ENCODE peak calls at places on chromosomes 3 and 15, in ten cellular contexts. One of them, this sample, is unnamed.
A peak's percentile ranks its signal among the peaks of the same experiment; 100 is the strongest.

GRCh38 chr3:79521221-79521848 is 246.5 kb downstream of the ROBO1 start:
- DNase-seq in fibroblast of lung: peak; percentile 57
- DNase-seq in IMR-90: peak; percentile 32
- DNase-seq in colonic mucosa: no peak
- DNase-seq in mesenchymal stem cell: peak; percentile 40
- DNase-seq in neural progenitor cell: peak; percentile 63
- DNase-seq in GM23248: peak; percentile 50
- DNase-seq in MM.1S: peak; percentile 65
- DNase-seq in kidney: no peak
- DNase-seq in neuronal stem cell: peak; percentile 48
- DNase-seq in this sample: no peak

GRCh38 chr3:89038864-89039263 is 68.6 kb upstream of the EPHA3 start:
- DNase-seq in fibroblast of lung: no peak
- DNase-seq in IMR-90: no peak
- DNase-seq in colonic mucosa: no peak
- DNase-seq in mesenchymal stem cell: no peak
- DNase-seq in neural progenitor cell: no peak
- DNase-seq in GM23248: no peak
- DNase-seq in MM.1S: no peak
- DNase-seq in kidney: no peak
- DNase-seq in neuronal stem cell: no peak
- DNase-seq in this sample: no peak

GRCh38 chr3:104763007-104763406 is 603.7 kb upstream of the ALCAM start:
- DNase-seq in fibroblast of lung: peak; percentile 44
- DNase-seq in IMR-90: peak; percentile 44
- DNase-seq in colonic mucosa: no peak
- DNase-seq in mesenchymal stem cell: peak; percentile 19
- DNase-seq in neural progenitor cell: no peak
- DNase-seq in GM23248: peak; percentile 4
- DNase-seq in MM.1S: no peak
- DNase-seq in kidney: no peak
- DNase-seq in neuronal stem cell: peak; percentile 5
- DNase-seq in this sample: peak; percentile 94

GRCh38 chr3:11653298-11654055 is 9.8 kb upstream of the VGLL4 start:
- DNase-seq in fibroblast of lung: no peak
- DNase-seq in IMR-90: no peak
- DNase-seq in colonic mucosa: no peak
- DNase-seq in mesenchymal stem cell: no peak
- DNase-seq in neural progenitor cell: peak; percentile 40
- DNase-seq in GM23248: no peak
- DNase-seq in MM.1S: no peak
- DNase-seq in kidney: no peak
- DNase-seq in neuronal stem cell: no peak
- DNase-seq in this sample: no peak

GRCh38 chr3:13019243-13019701 is 54.0 kb downstream of the IQSEC1 start:
- DNase-seq in fibroblast of lung: peak; percentile 83
- DNase-seq in IMR-90: peak; percentile 76
- DNase-seq in colonic mucosa: no peak
- DNase-seq in mesenchymal stem cell: peak; percentile 90
- DNase-seq in neural progenitor cell: peak; percentile 91
- DNase-seq in GM23248: peak; percentile 83
- DNase-seq in MM.1S: peak; percentile 60
- DNase-seq in kidney: peak; percentile 59
- DNase-seq in neuronal stem cell: peak; percentile 71
- DNase-seq in this sample: no peak

GRCh38 chr15:25391971-25392733 is 46.7 kb downstream of the UBE3A start:
- DNase-seq in fibroblast of lung: peak; percentile 67
- DNase-seq in IMR-90: peak; percentile 83
- DNase-seq in colonic mucosa: no peak
- DNase-seq in mesenchymal stem cell: peak; percentile 59
- DNase-seq in neural progenitor cell: no peak
- DNase-seq in GM23248: peak; percentile 92
- DNase-seq in MM.1S: no peak
- DNase-seq in kidney: no peak
- DNase-seq in neuronal stem cell: no peak
- DNase-seq in this sample: no peak

GRCh38 chr3:72996473-72997333 is at the start of gene PPP4R2:
- DNase-seq in fibroblast of lung: peak; percentile 85
- DNase-seq in IMR-90: peak; percentile 88
- DNase-seq in colonic mucosa: peak; percentile 88
- DNase-seq in mesenchymal stem cell: peak; percentile 93
- DNase-seq in neural progenitor cell: peak; percentile 95
- DNase-seq in GM23248: peak; percentile 96
- DNase-seq in MM.1S: peak; percentile 91
- DNase-seq in kidney: peak; percentile 96
- DNase-seq in neuronal stem cell: peak; percentile 83
- DNase-seq in this sample: no peak

GRCh38 chr3:183220828-183221227 is 32.2 kb upstream of the B3GNT5 start:
- DNase-seq in fibroblast of lung: peak; percentile 5
- DNase-seq in IMR-90: no peak
- DNase-seq in colonic mucosa: no peak
- DNase-seq in mesenchymal stem cell: no peak
- DNase-seq in neural progenitor cell: no peak
- DNase-seq in GM23248: no peak
- DNase-seq in MM.1S: no peak
- DNase-seq in kidney: no peak
- DNase-seq in neuronal stem cell: no peak
- DNase-seq in this sample: no peak

GRCh38 chr3:184040010-184040409 is 8.5 kb downstream of the HTR3D start:
- DNase-seq in fibroblast of lung: peak; percentile 26
- DNase-seq in IMR-90: peak; percentile 47
- DNase-seq in colonic mucosa: no peak
- DNase-seq in mesenchymal stem cell: peak; percentile 33
- DNase-seq in neural progenitor cell: peak; percentile 39
- DNase-seq in GM23248: peak; percentile 70
- DNase-seq in MM.1S: no peak
- DNase-seq in kidney: no peak
- DNase-seq in neuronal stem cell: no peak
- DNase-seq in this sample: no peak

GRCh38 chr3:38086496-38086895 is 47.5 kb downstream of the DLEC1 start:
- DNase-seq in fibroblast of lung: no peak
- DNase-seq in IMR-90: no peak
- DNase-seq in colonic mucosa: no peak
- DNase-seq in mesenchymal stem cell: no peak
- DNase-seq in neural progenitor cell: no peak
- DNase-seq in GM23248: no peak
- DNase-seq in MM.1S: no peak
- DNase-seq in kidney: no peak
- DNase-seq in neuronal stem cell: no peak
- DNase-seq in this sample: no peak

GRCh38 chr3:65828706-65829105 is 210.0 kb downstream of the MAGI1 start:
- DNase-seq in fibroblast of lung: no peak
- DNase-seq in IMR-90: peak; percentile 31
- DNase-seq in colonic mucosa: no peak
- DNase-seq in mesenchymal stem cell: no peak
- DNase-seq in neural progenitor cell: no peak
- DNase-seq in GM23248: peak; percentile 78
- DNase-seq in MM.1S: no peak
- DNase-seq in kidney: no peak
- DNase-seq in neuronal stem cell: no peak
- DNase-seq in this sample: no peak

GRCh38 chr3:152779649-152780048 is 55.3 kb upstream of the P2RY1 start:
- DNase-seq in fibroblast of lung: peak; percentile 61
- DNase-seq in IMR-90: no peak
- DNase-seq in colonic mucosa: no peak
- DNase-seq in mesenchymal stem cell: peak; percentile 19
- DNase-seq in neural progenitor cell: peak; percentile 26
- DNase-seq in GM23248: peak; percentile 61
- DNase-seq in MM.1S: peak; percentile 25
- DNase-seq in kidney: no peak
- DNase-seq in neuronal stem cell: peak; percentile 32
- DNase-seq in this sample: no peak

GRCh38 chr3:120524171-120524923 is 71.8 kb upstream of the NDUFB4 start:
- DNase-seq in fibroblast of lung: peak; percentile 88
- DNase-seq in IMR-90: peak; percentile 55
- DNase-seq in colonic mucosa: no peak
- DNase-seq in mesenchymal stem cell: peak; percentile 52
- DNase-seq in neural progenitor cell: no peak
- DNase-seq in GM23248: peak; percentile 66
- DNase-seq in MM.1S: no peak
- DNase-seq in kidney: no peak
- DNase-seq in neuronal stem cell: no peak
- DNase-seq in this sample: no peak

GRCh38 chr3:62686916-62687315 is 188.3 kb downstream of the CADPS start:
- DNase-seq in fibroblast of lung: no peak
- DNase-seq in IMR-90: no peak
- DNase-seq in colonic mucosa: no peak
- DNase-seq in mesenchymal stem cell: no peak
- DNase-seq in neural progenitor cell: no peak
- DNase-seq in GM23248: no peak
- DNase-seq in MM.1S: no peak
- DNase-seq in kidney: no peak
- DNase-seq in neuronal stem cell: no peak
- DNase-seq in this sample: no peak

DNA sequence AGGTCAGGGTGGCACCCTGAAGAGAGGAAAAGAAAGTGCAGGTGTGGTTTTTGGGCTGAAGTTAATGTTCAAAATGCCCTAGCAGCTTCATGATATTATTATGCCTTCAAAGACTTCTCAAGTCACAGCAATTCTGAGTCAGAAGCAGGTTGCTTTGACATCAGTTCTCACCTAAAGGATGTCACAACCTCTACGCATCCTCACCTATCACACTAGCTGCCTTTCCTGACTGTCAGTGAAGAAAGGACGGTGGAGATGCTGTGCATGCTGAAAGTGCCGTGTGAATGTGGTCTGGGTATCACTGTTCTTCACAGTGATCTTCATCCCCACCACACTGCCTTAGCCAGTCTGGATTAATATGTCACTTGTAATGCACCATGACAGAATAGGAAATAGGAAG is 49.6 kb downstream of the NPTN start:
- DNase-seq in fibroblast of lung: no peak
- DNase-seq in IMR-90: no peak
- DNase-seq in colonic mucosa: no peak
- DNase-seq in mesenchymal stem cell: no peak
- DNase-seq in neural progenitor cell: no peak
- DNase-seq in GM23248: no peak
- DNase-seq in MM.1S: no peak
- DNase-seq in kidney: no peak
- DNase-seq in neuronal stem cell: no peak
- DNase-seq in this sample: no peak
- H3K36me3 ChIP-seq in fibroblast of lung: peaks cover 5% of the 10 kb centered on the region
- H3K36me3 ChIP-seq in IMR-90: peaks cover 30% of the 10 kb centered on the region
- H3K36me3 ChIP-seq in colonic mucosa: peaks cover 7% of the 10 kb centered on the region
- H3K36me3 ChIP-seq in mesenchymal stem cell: peaks cover 87% of the 10 kb centered on the region
- H3K36me3 ChIP-seq in neural progenitor cell: no peaks in the 10 kb centered on the region
- H3K36me3 ChIP-seq in GM23248: peaks cover 57% of the 10 kb centered on the region
- H3K36me3 ChIP-seq in MM.1S: peaks cover 4% of the 10 kb centered on the region
- H3K36me3 ChIP-seq in kidney: peaks cover 21% of the 10 kb centered on the region
- H3K36me3 ChIP-seq in neuronal stem cell: peaks cover 87% of the 10 kb centered on the region
- H3K36me3 ChIP-seq in this sample: peaks cover 39% of the 10 kb centered on the region

GRCh38 chr3:77190281-77190841 is 150.5 kb downstream of the ROBO2 start:
- DNase-seq in fibroblast of lung: peak; percentile 17
- DNase-seq in IMR-90: no peak
- DNase-seq in colonic mucosa: no peak
- DNase-seq in mesenchymal stem cell: peak; percentile 12
- DNase-seq in neural progenitor cell: no peak
- DNase-seq in GM23248: no peak
- DNase-seq in MM.1S: no peak
- DNase-seq in kidney: no peak
- DNase-seq in neuronal stem cell: no peak
- DNase-seq in this sample: no peak

GRCh38 chr3:77189684-77190083 is 149.8 kb downstream of the ROBO2 start:
- DNase-seq in fibroblast of lung: no peak
- DNase-seq in IMR-90: no peak
- DNase-seq in colonic mucosa: no peak
- DNase-seq in mesenchymal stem cell: no peak
- DNase-seq in neural progenitor cell: no peak
- DNase-seq in GM23248: no peak
- DNase-seq in MM.1S: no peak
- DNase-seq in kidney: no peak
- DNase-seq in neuronal stem cell: no peak
- DNase-seq in this sample: no peak

GRCh38 chr3:77189258-77189657 is 149.4 kb downstream of the ROBO2 start:
- DNase-seq in fibroblast of lung: no peak
- DNase-seq in IMR-90: no peak
- DNase-seq in colonic mucosa: no peak
- DNase-seq in mesenchymal stem cell: no peak
- DNase-seq in neural progenitor cell: no peak
- DNase-seq in GM23248: no peak
- DNase-seq in MM.1S: no peak
- DNase-seq in kidney: no peak
- DNase-seq in neuronal stem cell: no peak
- DNase-seq in this sample: no peak

GRCh38 chr3:77191014-77191413 is 151.1 kb downstream of the ROBO2 start:
- DNase-seq in fibroblast of lung: no peak
- DNase-seq in IMR-90: no peak
- DNase-seq in colonic mucosa: no peak
- DNase-seq in mesenchymal stem cell: no peak
- DNase-seq in neural progenitor cell: no peak
- DNase-seq in GM23248: no peak
- DNase-seq in MM.1S: no peak
- DNase-seq in kidney: no peak
- DNase-seq in neuronal stem cell: no peak
- DNase-seq in this sample: no peak

GRCh38 chr3:77191640-77192039 is 151.7 kb downstream of the ROBO2 start:
- DNase-seq in fibroblast of lung: no peak
- DNase-seq in IMR-90: no peak
- DNase-seq in colonic mucosa: no peak
- DNase-seq in mesenchymal stem cell: no peak
- DNase-seq in neural progenitor cell: no peak
- DNase-seq in GM23248: no peak
- DNase-seq in MM.1S: no peak
- DNase-seq in kidney: no peak
- DNase-seq in neuronal stem cell: no peak
- DNase-seq in this sample: no peak
- H3K9ac ChIP-seq in fibroblast of lung: no peak overlapping the region
- H3K9ac ChIP-seq in IMR-90: no peak overlapping the region
- H3K9ac ChIP-seq in colonic mucosa: no peak overlapping the region
- H3K9ac ChIP-seq in mesenchymal stem cell: no peak overlapping the region
- H3K9ac ChIP-seq in neural progenitor cell: no peak overlapping the region
- H3K9ac ChIP-seq in GM23248: no peak overlapping the region
- H3K9ac ChIP-seq in MM.1S: no peak overlapping the region
- H3K9ac ChIP-seq in kidney: no peak overlapping the region
- H3K9ac ChIP-seq in neuronal stem cell: no peak overlapping the region
- H3K9ac ChIP-seq in this sample: no peak overlapping the region

DNA sequence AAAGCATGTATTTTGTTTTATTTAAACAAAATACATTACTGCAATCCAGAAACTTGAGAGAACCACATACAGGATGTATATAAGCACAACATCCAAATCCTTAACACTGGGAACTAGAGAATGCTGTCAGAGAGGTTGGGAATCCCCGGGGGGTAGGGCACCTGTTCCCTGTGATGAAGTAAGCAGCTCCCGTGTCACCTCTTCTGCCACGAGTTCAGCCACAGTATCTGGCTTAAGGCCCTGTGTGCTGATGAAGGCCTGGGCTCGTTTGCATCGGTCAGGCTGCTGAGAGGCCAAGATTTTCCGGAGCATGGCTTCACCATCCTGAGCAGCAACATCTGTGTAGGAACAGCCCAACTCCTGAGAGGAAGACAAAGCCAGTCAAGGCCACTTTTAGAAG is 36.4 kb downstream of the EIF3J start:
- DNase-seq in fibroblast of lung: no peak
- DNase-seq in IMR-90: peak; percentile 10
- DNase-seq in colonic mucosa: no peak
- DNase-seq in mesenchymal stem cell: no peak
- DNase-seq in neural progenitor cell: no peak
- DNase-seq in GM23248: no peak
- DNase-seq in MM.1S: no peak
- DNase-seq in kidney: no peak
- DNase-seq in neuronal stem cell: no peak
- DNase-seq in this sample: no peak
- H3K36me3 ChIP-seq in fibroblast of lung: peaks cover 9% of the 10 kb centered on the region
- H3K36me3 ChIP-seq in IMR-90: peaks cover 29% of the 10 kb centered on the region
- H3K36me3 ChIP-seq in colonic mucosa: no peaks in the 10 kb centered on the region
- H3K36me3 ChIP-seq in mesenchymal stem cell: peaks cover 62% of the 10 kb centered on the region
- H3K36me3 ChIP-seq in neural progenitor cell: no peaks in the 10 kb centered on the region
- H3K36me3 ChIP-seq in GM23248: peaks cover 11% of the 10 kb centered on the region
- H3K36me3 ChIP-seq in MM.1S: no peaks in the 10 kb centered on the region
- H3K36me3 ChIP-seq in kidney: peaks cover 28% of the 10 kb centered on the region
- H3K36me3 ChIP-seq in neuronal stem cell: peaks cover 63% of the 10 kb centered on the region
- H3K36me3 ChIP-seq in this sample: peaks cover 3% of the 10 kb centered on the region

GRCh38 chr15:79310985-79311900 is at the start of gene TMED3:
- DNase-seq in fibroblast of lung: peak; percentile 88
- DNase-seq in IMR-90: peak; percentile 88
- DNase-seq in colonic mucosa: peak; percentile 79
- DNase-seq in mesenchymal stem cell: peak; percentile 91
- DNase-seq in neural progenitor cell: peak; percentile 93
- DNase-seq in GM23248: peak; percentile 91
- DNase-seq in MM.1S: peak; percentile 92
- DNase-seq in kidney: peak; percentile 89
- DNase-seq in neuronal stem cell: peak; percentile 80
- DNase-seq in this sample: peak; percentile 24
- H3K9ac ChIP-seq in fibroblast of lung: peak within 1 kb of the TSS; percentile 83
- H3K9ac ChIP-seq in IMR-90: peak within 1 kb of the TSS; percentile 97
- H3K9ac ChIP-seq in colonic mucosa: peak within 1 kb of the TSS; percentile 89
- H3K9ac ChIP-seq in mesenchymal stem cell: peak within 1 kb of the TSS; percentile 95
- H3K9ac ChIP-seq in neural progenitor cell: no peak within 1 kb of the TSS
- H3K9ac ChIP-seq in GM23248: peak within 1 kb of the TSS; percentile 93
- H3K9ac ChIP-seq in MM.1S: peak within 1 kb of the TSS; percentile 78
- H3K9ac ChIP-seq in kidney: peak within 1 kb of the TSS; percentile 34
- H3K9ac ChIP-seq in neuronal stem cell: peak within 1 kb of the TSS; percentile 89
- H3K9ac ChIP-seq in this sample: peak within 1 kb of the TSS; percentile 93

This sample was measured in SK-N-MC.